ENCODE peak calls at places on chromosomes 13 and 19, in seven cellular contexts. One of them, this sample, is unnamed. For H3K36me3, the result is how much of the 10 kb centered on the place peaks cover.

GRCh38 chr13:112113851-112114250 is 46.9 kb downstream of the SOX1 start:
- DNase-seq in mammary epithelial cell: no peak
- DNase-seq in GM23248: no peak
- DNase-seq in kidney: no peak
- DNase-seq in H1: no peak
- DNase-seq in HCT116: no peak
- DNase-seq in astrocyte: no peak
- DNase-seq in this sample: no peak

GRCh38 chr13:62337109-62337880 is 921.6 kb upstream of the PCDH20 start:
- DNase-seq in mammary epithelial cell: no peak
- DNase-seq in GM23248: no peak
- DNase-seq in kidney: no peak
- DNase-seq in H1: no peak
- DNase-seq in HCT116: no peak
- DNase-seq in astrocyte: no peak
- DNase-seq in this sample: no peak

GRCh38 chr19:50432221-50432626 is 468 bp upstream of the MYBPC2 start:
- DNase-seq in mammary epithelial cell: no peak
- DNase-seq in GM23248: peak
- DNase-seq in kidney: no peak
- DNase-seq in H1: no peak
- DNase-seq in HCT116: no peak
- DNase-seq in astrocyte: no peak
- DNase-seq in this sample: no peak

GRCh38 chr13:114044486-114044885 is 70.6 kb upstream of the C13orf46 start:
- DNase-seq in mammary epithelial cell: no peak
- DNase-seq in GM23248: peak
- DNase-seq in kidney: no peak
- DNase-seq in H1: no peak
- DNase-seq in HCT116: no peak
- DNase-seq in astrocyte: peak
- DNase-seq in this sample: peak

GRCh38 chr13:49098198-49098597 is 121.9 kb upstream of the MLNR start:
- DNase-seq in mammary epithelial cell: peak
- DNase-seq in GM23248: peak
- DNase-seq in kidney: no peak
- DNase-seq in H1: no peak
- DNase-seq in HCT116: peak
- DNase-seq in astrocyte: peak
- DNase-seq in this sample: no peak

GRCh38 chr19:46878613-46879375 is 18.0 kb downstream of the ARHGAP35 start:
- DNase-seq in mammary epithelial cell: peak
- DNase-seq in GM23248: peak
- DNase-seq in kidney: no peak
- DNase-seq in H1: no peak
- DNase-seq in HCT116: no peak
- DNase-seq in astrocyte: peak
- DNase-seq in this sample: no peak

GRCh38 chr13:22801402-22802003 is 379.3 kb upstream of the SGCG start:
- DNase-seq in mammary epithelial cell: no peak
- DNase-seq in GM23248: peak
- DNase-seq in kidney: no peak
- DNase-seq in H1: no peak
- DNase-seq in HCT116: no peak
- DNase-seq in astrocyte: no peak
- DNase-seq in this sample: no peak

GRCh38 chr13:40694426-40694825 is 28.0 kb upstream of the FOXO1 start:
- DNase-seq in mammary epithelial cell: no peak
- DNase-seq in GM23248: no peak
- DNase-seq in kidney: no peak
- DNase-seq in H1: no peak
- DNase-seq in HCT116: no peak
- DNase-seq in astrocyte: no peak
- DNase-seq in this sample: no peak

GRCh38 chr19:58328999-58329398 is 2.2 kb downstream of the ZSCAN22 start:
- DNase-seq in mammary epithelial cell: no peak
- DNase-seq in GM23248: no peak
- DNase-seq in kidney: no peak
- DNase-seq in H1: peak
- DNase-seq in HCT116: no peak
- DNase-seq in astrocyte: no peak
- DNase-seq in this sample: no peak

GRCh38 chr19:58330458-58330857 is 3.7 kb downstream of the ZSCAN22 start:
- DNase-seq in mammary epithelial cell: peak
- DNase-seq in GM23248: peak
- DNase-seq in kidney: no peak
- DNase-seq in H1: no peak
- DNase-seq in HCT116: no peak
- DNase-seq in astrocyte: peak
- DNase-seq in this sample: no peak

GRCh38 chr19:58326914-58327726 is at the start of gene ZSCAN22:
- DNase-seq in mammary epithelial cell: peak
- DNase-seq in GM23248: peak
- DNase-seq in kidney: peak
- DNase-seq in H1: peak
- DNase-seq in HCT116: peak
- DNase-seq in astrocyte: peak
- DNase-seq in this sample: no peak

GRCh38 chr19:58325623-58326022 is 1.2 kb upstream of the ZSCAN22 start:
- DNase-seq in mammary epithelial cell: peak
- DNase-seq in GM23248: peak
- DNase-seq in kidney: no peak
- DNase-seq in H1: no peak
- DNase-seq in HCT116: no peak
- DNase-seq in astrocyte: peak
- DNase-seq in this sample: no peak

GRCh38 chr19:58326501-58326913 is 287 bp upstream of the ZSCAN22 start:
- DNase-seq in mammary epithelial cell: no peak
- DNase-seq in GM23248: no peak
- DNase-seq in kidney: no peak
- DNase-seq in H1: no peak
- DNase-seq in HCT116: no peak
- DNase-seq in astrocyte: no peak
- DNase-seq in this sample: peak
- H3K9ac ChIP-seq in mammary epithelial cell: peak
- H3K9ac ChIP-seq in GM23248: peak
- H3K9ac ChIP-seq in kidney: peak
- H3K9ac ChIP-seq in H1: peak
- H3K9ac ChIP-seq in HCT116: peak
- H3K9ac ChIP-seq in astrocyte: peak
- H3K9ac ChIP-seq in this sample: peak

DNA sequence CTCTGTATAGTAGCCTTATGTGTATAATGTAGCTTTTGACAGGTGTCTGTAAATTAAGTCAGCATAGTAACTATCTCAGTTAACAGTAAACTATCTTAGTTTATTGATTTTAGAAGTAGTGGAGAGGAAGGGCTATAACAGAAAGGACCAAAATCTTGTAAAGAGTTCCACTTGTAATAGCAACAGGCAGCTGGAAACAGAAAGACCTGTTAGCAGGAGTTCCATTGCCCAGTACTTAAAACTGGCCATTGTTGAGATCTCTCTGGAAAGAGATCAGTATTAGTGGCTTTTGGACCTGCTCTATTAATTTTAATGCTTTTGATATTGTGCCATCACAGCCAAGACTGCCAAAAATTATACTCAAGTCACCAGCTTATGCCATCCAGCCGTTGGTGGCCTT is 32.0 kb upstream of the GARRE1 start:
- DNase-seq in mammary epithelial cell: no peak
- DNase-seq in GM23248: no peak
- DNase-seq in kidney: no peak
- DNase-seq in H1: no peak
- DNase-seq in HCT116: no peak
- DNase-seq in astrocyte: no peak
- DNase-seq in this sample: no peak
- H3K36me3 ChIP-seq in mammary epithelial cell: under half
- H3K36me3 ChIP-seq in GM23248: half or more
- H3K36me3 ChIP-seq in kidney: under half
- H3K36me3 ChIP-seq in H1: under half
- H3K36me3 ChIP-seq in HCT116: half or more
- H3K36me3 ChIP-seq in astrocyte: half or more
- H3K36me3 ChIP-seq in this sample: half or more

DNA sequence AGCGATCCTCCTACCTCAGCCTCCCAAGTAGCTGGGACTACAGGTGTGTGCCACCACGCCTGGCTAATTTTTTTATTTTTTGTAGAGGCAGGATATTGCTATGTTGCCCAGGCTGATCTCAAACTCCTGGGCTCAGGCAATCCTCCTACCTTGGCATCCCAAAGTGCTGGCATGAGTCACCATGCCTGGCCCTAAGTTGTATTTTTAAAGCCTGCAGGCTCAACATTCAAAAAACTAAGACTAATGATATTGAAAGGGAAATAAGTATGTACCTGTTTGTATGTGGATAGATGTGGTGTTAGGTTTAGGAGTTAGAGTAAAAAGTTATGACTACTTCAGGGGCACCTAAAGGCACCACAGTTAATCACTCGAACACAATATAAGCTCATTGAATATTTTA is 5.4 kb upstream of the IPO5 start:
- DNase-seq in mammary epithelial cell: peak
- DNase-seq in GM23248: peak
- DNase-seq in kidney: no peak
- DNase-seq in H1: no peak
- DNase-seq in HCT116: no peak
- DNase-seq in astrocyte: no peak
- DNase-seq in this sample: no peak
- H3K27ac ChIP-seq in mammary epithelial cell: no peak
- H3K27ac ChIP-seq in GM23248: peak
- H3K27ac ChIP-seq in kidney: no peak
- H3K27ac ChIP-seq in H1: no peak
- H3K27ac ChIP-seq in HCT116: no peak
- H3K27ac ChIP-seq in astrocyte: peak
- H3K27ac ChIP-seq in this sample: peak

DNA sequence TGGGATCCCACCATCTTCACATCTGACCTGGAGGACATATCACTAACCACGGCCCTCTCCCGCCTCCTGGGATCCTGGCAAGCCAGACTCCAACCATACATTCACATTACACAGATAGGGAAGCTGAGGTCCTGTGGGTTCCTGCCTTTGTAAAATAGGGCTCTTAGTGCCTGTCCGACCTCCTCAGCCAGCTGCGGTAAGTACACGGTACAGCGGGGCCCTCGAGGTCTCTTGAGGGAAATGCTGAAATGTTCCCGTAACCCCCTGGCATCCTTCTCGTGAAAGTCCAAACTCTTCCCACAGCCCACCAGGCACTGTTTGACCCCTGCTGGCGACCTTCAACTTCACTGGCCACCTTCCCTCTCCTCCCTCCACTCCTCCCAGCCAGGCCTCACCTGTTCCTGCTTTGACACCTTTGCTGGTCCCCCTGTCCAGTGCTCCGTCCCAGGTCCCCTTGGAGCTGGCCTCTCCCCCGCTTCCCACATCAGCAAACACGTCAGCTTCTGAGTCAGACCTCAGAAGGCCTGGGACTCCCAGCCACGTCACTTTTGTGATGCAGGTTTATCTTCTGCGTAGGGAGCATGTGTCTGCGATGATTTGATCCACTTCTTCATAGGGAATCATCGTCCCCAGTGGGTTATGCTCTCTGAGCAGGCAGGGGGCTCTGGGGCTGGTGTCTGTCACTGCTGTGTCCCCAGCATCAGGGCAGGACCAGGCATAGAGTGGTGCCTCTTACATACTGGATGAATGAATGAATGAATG is 8.9 kb upstream of the GNG7 start:
- DNase-seq in mammary epithelial cell: no peak
- DNase-seq in GM23248: peak
- DNase-seq in kidney: no peak
- DNase-seq in H1: no peak
- DNase-seq in HCT116: no peak
- DNase-seq in astrocyte: peak
- DNase-seq in this sample: no peak
- H3K9ac ChIP-seq in mammary epithelial cell: no peak
- H3K9ac ChIP-seq in GM23248: no peak
- H3K9ac ChIP-seq in kidney: no peak
- H3K9ac ChIP-seq in H1: no peak
- H3K9ac ChIP-seq in HCT116: no peak
- H3K9ac ChIP-seq in astrocyte: peak
- H3K9ac ChIP-seq in this sample: no peak

DNA sequence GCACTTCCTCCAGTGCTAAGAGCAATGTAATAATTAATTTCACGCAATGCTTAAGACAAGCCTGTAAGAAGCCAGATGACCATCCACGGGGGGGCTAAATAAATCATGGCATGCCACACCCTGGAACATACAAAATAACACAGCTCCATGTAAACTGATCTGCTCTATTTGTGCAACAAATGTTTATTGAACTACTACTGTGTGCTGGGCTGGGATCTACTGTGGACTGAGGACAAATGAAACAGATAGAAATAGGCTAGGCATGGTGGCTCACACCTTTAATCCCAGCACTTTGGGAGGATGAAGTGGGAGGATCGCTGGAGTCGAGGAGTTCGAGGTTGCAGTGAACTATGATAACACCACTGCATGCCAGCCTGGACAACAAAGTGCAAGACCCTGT is 21.3 kb downstream of the TGFB1 start:
- DNase-seq in mammary epithelial cell: no peak
- DNase-seq in GM23248: no peak
- DNase-seq in kidney: no peak
- DNase-seq in H1: no peak
- DNase-seq in HCT116: no peak
- DNase-seq in astrocyte: no peak
- DNase-seq in this sample: no peak
- H3K36me3 ChIP-seq in mammary epithelial cell: under half
- H3K36me3 ChIP-seq in GM23248: under half
- H3K36me3 ChIP-seq in kidney: under half
- H3K36me3 ChIP-seq in H1: under half
- H3K36me3 ChIP-seq in HCT116: under half
- H3K36me3 ChIP-seq in astrocyte: under half
- H3K36me3 ChIP-seq in this sample: under half

GRCh38 chr19:41321204-41321599 is 11.2 kb downstream of the CCDC97 start:
- DNase-seq in mammary epithelial cell: no peak
- DNase-seq in GM23248: no peak
- DNase-seq in kidney: no peak
- DNase-seq in H1: no peak
- DNase-seq in HCT116: no peak
- DNase-seq in astrocyte: no peak
- DNase-seq in this sample: no peak
- H3K27ac ChIP-seq in mammary epithelial cell: no peak
- H3K27ac ChIP-seq in GM23248: peak
- H3K27ac ChIP-seq in kidney: no peak
- H3K27ac ChIP-seq in H1: peak
- H3K27ac ChIP-seq in HCT116: peak
- H3K27ac ChIP-seq in astrocyte: peak
- H3K27ac ChIP-seq in this sample: no peak

DNA sequence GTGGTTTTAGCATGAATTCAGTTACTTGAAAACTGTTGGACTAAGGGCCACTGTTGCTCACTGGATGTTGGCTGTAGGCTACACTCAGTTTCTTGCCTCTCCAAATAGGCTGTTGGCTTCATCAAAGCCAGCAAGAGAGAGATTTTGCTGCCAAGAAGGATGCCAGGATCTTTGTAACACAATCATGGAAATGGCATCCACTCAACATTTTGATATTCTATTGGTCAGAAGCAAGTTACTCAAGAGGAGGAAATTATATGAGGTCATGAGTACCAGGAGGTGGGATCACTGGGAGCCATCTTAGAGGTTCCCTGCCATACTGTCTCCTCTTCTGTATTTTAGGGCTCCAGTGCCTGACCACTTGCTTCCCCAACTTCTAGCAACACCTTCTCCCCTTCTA is 30.6 kb downstream of the SYDE1 start:
- DNase-seq in mammary epithelial cell: no peak
- DNase-seq in GM23248: peak
- DNase-seq in kidney: no peak
- DNase-seq in H1: no peak
- DNase-seq in HCT116: no peak
- DNase-seq in astrocyte: no peak
- DNase-seq in this sample: no peak
- H3K9ac ChIP-seq in mammary epithelial cell: no peak
- H3K9ac ChIP-seq in GM23248: no peak
- H3K9ac ChIP-seq in kidney: no peak
- H3K9ac ChIP-seq in H1: no peak
- H3K9ac ChIP-seq in HCT116: no peak
- H3K9ac ChIP-seq in astrocyte: no peak
- H3K9ac ChIP-seq in this sample: no peak

This sample was measured in SK-N-MC.